ENCODE peak calls at places on chromosomes 16 and 17, in six cellular contexts. Q is stimulated activated CD4-positive, alpha-beta T cell treated with anti-CD3 and anti-CD28 coated beads, TNF-alpha, amount 100 ng/mL, for 48 hours; F is endothelial cell of umbilical vein; V is ovary; G is activated T-cell treated with anti-CD3 and anti-CD28 coated beads, Interleukin-2, amount 50 U/mL, for 72 hours; M is stimulated activated CD8-positive, alpha-beta memory T cell treated with anti-CD3 and anti-CD28 coated beads, Interleukin-7, amount 100 ng/mL, for 24 hours. S is an unnamed sample.

GRCh38 chr17:2684549-2684948 is 27.0 kb downstream of the CLUH start:
- DNase-seq in Q (no peak), F (no peak), V (no peak), G (no peak), M (no peak), S (no peak)

GRCh38 chr17:75270218-75270965 is 639 bp downstream of the MIF4GD start:
- DNase-seq in Q (peak), F (peak), V (peak), G (peak), M (no peak), S (peak)

GRCh38 chr16:12362482-12363458 is 386.2 kb downstream of the SNX29 start:
- DNase-seq in Q (no peak), F (peak), V (peak), G (no peak), M (no peak), S (peak)

GRCh38 chr16:5025171-5025632 is 8.5 kb downstream of the NAGPA start:
- DNase-seq in Q (no peak), F (peak), V (peak), G (no peak), M (no peak), S (no peak)

GRCh38 chr16:74556375-74556922 is 50.5 kb downstream of the GLG1 start:
- DNase-seq in Q (no peak), F (no peak), V (no peak), G (no peak), M (no peak), S (no peak)

GRCh38 chr16:86651823-86652222 is 73.5 kb downstream of the FOXL1 start:
- DNase-seq in Q (no peak), F (no peak), V (no peak), G (no peak), M (no peak), S (peak)

GRCh38 chr16:2147981-2148671 is at the start of gene RAB26:
- DNase-seq in Q (no peak), F (peak), V (peak), G (peak), M (no peak), S (peak)

GRCh38 chr16:964696-965395 is 5.9 kb downstream of the LMF1 start:
- DNase-seq in Q (peak), F (no peak), V (no peak), G (peak), M (no peak), S (no peak)

GRCh38 chr16:56121156-56121500 is 70.2 kb upstream of the GNAO1 start:
- DNase-seq in Q (no peak), F (no peak), V (no peak), G (no peak), M (no peak), S (no peak)

GRCh38 chr16:88928405-88929375 is 48.3 kb downstream of the CBFA2T3 start:
- DNase-seq in Q (no peak), F (no peak), V (no peak), G (no peak), M (no peak), S (no peak)

GRCh38 chr17:40122466-40122943 is 734 bp downstream of the MSL1 start:
- DNase-seq in Q (no peak), F (peak), V (peak), G (peak), M (no peak), S (peak)

GRCh38 chr16:79229371-79229770 is 371.2 kb downstream of the MAF start:
- DNase-seq in Q (no peak), F (no peak), V (no peak), G (no peak), M (no peak), S (no peak)

GRCh38 chr16:70523013-70523620 is at the start of gene COG4:
- DNase-seq in Q (peak), F (no peak), V (peak), G (peak), M (peak), S (peak)

GRCh38 chr17:32747856-32748255 is 129.1 kb downstream of the MYO1D start:
- DNase-seq in Q (no peak), F (no peak), V (no peak), G (no peak), M (no peak), S (no peak)

GRCh38 chr16:73092236-73092781 is 44.4 kb upstream of the ZFHX3 start:
- DNase-seq in Q (no peak), F (peak), V (no peak), G (no peak), M (no peak), S (peak)

GRCh38 chr16:64365448-64365858 is 756.4 kb downstream of the CDH11 start:
- DNase-seq in Q (no peak), F (peak), V (no peak), G (no peak), M (no peak), S (no peak)

GRCh38 chr16:85982563-85982939 is 83.6 kb downstream of the IRF8 start:
- DNase-seq in Q (no peak), F (no peak), V (no peak), G (no peak), M (no peak), S (no peak)

GRCh38 chr17:60901806-60902205 is 224.2 kb downstream of the BCAS3 start:
- DNase-seq in Q (no peak), F (peak), V (no peak), G (no peak), M (no peak), S (no peak)

GRCh38 chr17:4101127-4101798 is 41.6 kb downstream of the ZZEF1 start:
- DNase-seq in Q (no peak), F (peak), V (no peak), G (no peak), M (no peak), S (peak)

GRCh38 chr16:64172652-64173051 is 949.2 kb downstream of the CDH11 start:
- DNase-seq in Q (no peak), F (no peak), V (no peak), G (no peak), M (no peak), S (no peak)

GRCh38 chr17:48494335-48494734 is 36.5 kb downstream of the HOXB1 start:
- DNase-seq in Q (no peak), F (no peak), V (no peak), G (no peak), M (no peak), S (peak)

GRCh38 chr17:45315583-45316270 is 1.1 kb downstream of the MAP3K14 start:
- DNase-seq in Q (no peak), F (no peak), V (no peak), G (no peak), M (no peak), S (no peak)

GRCh38 chr17:3961564-3962047 is 2.6 kb downstream of the ATP2A3 start:
- DNase-seq in Q (no peak), F (no peak), V (no peak), G (peak), M (no peak), S (no peak)

GRCh38 chr16:3665508-3665907 is 11.0 kb downstream of the DNASE1 start:
- DNase-seq in Q (no peak), F (no peak), V (no peak), G (peak), M (no peak), S (no peak)

GRCh38 chr17:1229354-1229890 is 40.8 kb upstream of the BHLHA9 start:
- DNase-seq in Q (no peak), F (no peak), V (peak), G (peak), M (no peak), S (no peak)

GRCh38 chr16:57373117-57373947 is 1.0 kb downstream of the CX3CL1 start:
- DNase-seq in Q (no peak), F (no peak), V (no peak), G (no peak), M (no peak), S (no peak)

GRCh38 chr17:16909472-16909871 is 62.4 kb downstream of the TNFRSF13B start:
- DNase-seq in Q (no peak), F (no peak), V (no peak), G (no peak), M (no peak), S (no peak)

GRCh38 chr17:30346211-30346831 is 12.5 kb upstream of the TMIGD1 start:
- DNase-seq in Q (no peak), F (no peak), V (no peak), G (no peak), M (no peak), S (no peak)

GRCh38 chr16:86768999-86769398 is 190.7 kb downstream of the FOXL1 start:
- DNase-seq in Q (no peak), F (peak), V (no peak), G (no peak), M (no peak), S (peak)

GRCh38 chr16:89113661-89114060 is 20.0 kb downstream of the ACSF3 start:
- DNase-seq in Q (no peak), F (no peak), V (peak), G (no peak), M (no peak), S (no peak)

GRCh38 chr16:82641336-82641984 is 14.7 kb downstream of the CDH13 start:
- DNase-seq in Q (no peak), F (peak), V (no peak), G (no peak), M (no peak), S (peak)

GRCh38 chr17:53629188-53629587 is 193.5 kb upstream of the KIF2B start:
- DNase-seq in Q (no peak), F (no peak), V (no peak), G (no peak), M (no peak), S (no peak)

GRCh38 chr16:2874584-2875362 is 8.2 kb upstream of the FLYWCH2 start:
- DNase-seq in Q (peak), F (peak), V (peak), G (peak), M (no peak), S (peak)

GRCh38 chr17:46162871-46163270 is 30.4 kb downstream of the KANSL1 start:
- DNase-seq in Q (no peak), F (no peak), V (no peak), G (no peak), M (no peak), S (no peak)

GRCh38 chr17:34990921-34991365 is 10.6 kb downstream of the LIG3 start:
- DNase-seq in Q (no peak), F (no peak), V (no peak), G (no peak), M (no peak), S (no peak)

GRCh38 chr17:21513012-21513570 is 136.9 kb downstream of the KCNJ12 start:
- DNase-seq in Q (peak), F (peak), V (peak), G (peak), M (peak), S (peak)

GRCh38 chr17:55451203-55451641 is 29.6 kb upstream of the MMD start:
- DNase-seq in Q (no peak), F (peak), V (no peak), G (no peak), M (no peak), S (no peak)